ENCODE peak calls at places on chromosome 11, in four cellular contexts. B, E, N and S are unnamed samples.

GRCh38 chr11:32829680-32830412 is at the start of gene PRRG4:
- DNase-seq in B (peak; percentile 71), E (no peak), N (peak; percentile 44), S (peak; percentile 74)

GRCh38 chr11:77374611-77375031 is 73.1 kb upstream of the GDPD4 start:
- DNase-seq in B (no peak), E (no peak), N (no peak), S (no peak)

GRCh38 chr11:38791346-38791961 is 2193.4 kb upstream of the RAG2 start:
- DNase-seq in B (no peak), E (no peak), N (no peak), S (no peak)

GRCh38 chr11:117300301-117300700 is 9.2 kb downstream of the BACE1-AS start:
- DNase-seq in B (peak; percentile 50), E (no peak), N (peak; percentile 21), S (peak; percentile 74)

GRCh38 chr11:119445850-119446249 is 22.9 kb upstream of the THY1 start:
- DNase-seq in B (no peak), E (no peak), N (no peak), S (no peak)

GRCh38 chr11:67113231-67113721 is 5.8 kb upstream of the KDM2A start:
- DNase-seq in B (no peak), E (no peak), N (no peak), S (no peak)

GRCh38 chr11:117876341-117877119 is at the start of gene FXYD6:
- DNase-seq in B (no peak), E (no peak), N (peak; percentile 52), S (no peak)

GRCh38 chr11:11262171-11262920 is 90.7 kb downstream of the CSNK2A3 start:
- DNase-seq in B (no peak), E (no peak), N (no peak), S (no peak)

GRCh38 chr11:41235670-41236069 is 223.8 kb downstream of the LRRC4C start:
- DNase-seq in B (no peak), E (no peak), N (no peak), S (no peak)

GRCh38 chr11:121383726-121384125 is 68.4 kb upstream of the SORL1 start:
- DNase-seq in B (no peak), E (no peak), N (no peak), S (no peak)

GRCh38 chr11:31797227-31798056 is 13.7 kb downstream of the PAX6 start:
- DNase-seq in B (no peak), E (no peak), N (no peak), S (no peak)

GRCh38 chr11:67400251-67400941 is 1.3 kb downstream of the PPP1CA start:
- DNase-seq in B (no peak), E (no peak), N (no peak), S (no peak)

GRCh38 chr11:47406896-47407745 is 1.3 kb upstream of the SLC39A13 start:
- DNase-seq in B (peak; percentile 64), E (no peak), N (no peak), S (no peak)

GRCh38 chr11:107769189-107769588 is 57.3 kb upstream of the SLN start:
- DNase-seq in B (no peak), E (no peak), N (no peak), S (no peak)

GRCh38 chr11:61972112-61972795 is 4.8 kb upstream of the FTH1 start:
- DNase-seq in B (peak; percentile 32), E (no peak), N (no peak), S (peak; percentile 56)

GRCh38 chr11:11972942-11973341 is 35.5 kb downstream of the DKK3 start:
- DNase-seq in B (no peak), E (no peak), N (no peak), S (no peak)

GRCh38 chr11:45674481-45675190 is 9.2 kb upstream of the CHST1 start:
- DNase-seq in B (no peak), E (no peak), N (no peak), S (no peak)
- H3K27me3 ChIP-seq in B (no peaks in the 10 kb centered on the region), E (no peaks in the 10 kb centered on the region), N (no peaks in the 10 kb centered on the region), S (no peaks in the 10 kb centered on the region)

GRCh38 chr11:111514216-111515031 is at the start of gene HOATZ:
- DNase-seq in B (no peak), E (no peak), N (no peak), S (no peak)
- TF ChIP-seq CTCF in B (no peak), E (no peak), N (no peak), S (no peak)

GRCh38 chr11:123100378-123101085 is 38.6 kb upstream of the HSPA8 start:
- DNase-seq in B (peak; percentile 44), E (no peak), N (peak; percentile 27), S (no peak)
- H3K27ac ChIP-seq in B (peak overlapping the region; percentile 60), E (peak overlapping the region; percentile 30), N (no peak overlapping the region), S (no peak overlapping the region)

DNA sequence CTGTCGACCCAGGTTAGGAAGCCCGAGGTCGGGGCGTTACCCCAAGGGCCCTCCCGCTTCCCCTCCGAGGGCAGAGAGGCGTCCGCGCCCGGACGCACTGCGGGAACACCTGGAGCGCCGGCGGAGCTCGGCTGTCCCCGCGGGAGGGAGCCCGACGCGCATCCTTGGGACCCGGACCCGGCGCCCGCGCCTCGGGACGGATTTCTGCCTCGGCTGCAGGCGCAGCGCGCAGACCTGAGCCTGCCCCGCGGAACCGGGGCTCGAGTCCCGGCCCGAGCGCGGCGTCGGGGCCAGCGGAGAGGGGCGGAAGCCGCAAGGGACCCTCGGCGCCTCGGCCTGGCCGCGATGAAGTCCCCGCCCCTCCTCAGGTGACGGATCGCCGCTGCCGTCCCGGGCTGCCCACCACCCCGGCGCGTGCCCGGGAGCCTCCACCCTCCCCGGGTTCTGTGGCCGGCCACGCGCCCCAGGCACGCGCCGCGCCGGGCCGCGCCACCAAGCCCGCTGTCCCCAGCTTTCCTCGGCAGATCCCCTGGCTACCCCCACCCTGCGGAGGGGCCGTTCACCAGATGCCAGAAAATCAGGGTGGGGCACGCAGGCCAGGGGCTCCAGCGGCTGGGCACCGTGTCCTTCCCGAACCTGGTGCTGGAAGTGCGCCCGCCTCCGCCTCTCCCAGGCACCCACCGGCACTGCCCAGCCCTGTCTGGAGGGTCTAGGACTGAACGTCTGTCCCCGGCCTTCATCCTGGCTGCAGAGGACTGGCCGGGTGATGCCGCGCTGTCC is 407 bp downstream of the GLB1L3 start:
- DNase-seq in B (peak; percentile 6), E (no peak), N (no peak), S (no peak)
- H3K27me3 ChIP-seq in B (peaks cover 61% of the 10 kb centered on the region), E (peaks cover 7% of the 10 kb centered on the region), N (peaks cover 2% of the 10 kb centered on the region), S (no peaks in the 10 kb centered on the region)

GRCh38 chr11:103110406-103110805 is 1.2 kb downstream of the DYNC2H1 start:
- DNase-seq in B (no peak), E (no peak), N (no peak), S (no peak)
- TF ChIP-seq CTCF in B (no peak), E (no peak), N (no peak), S (no peak)

DNA sequence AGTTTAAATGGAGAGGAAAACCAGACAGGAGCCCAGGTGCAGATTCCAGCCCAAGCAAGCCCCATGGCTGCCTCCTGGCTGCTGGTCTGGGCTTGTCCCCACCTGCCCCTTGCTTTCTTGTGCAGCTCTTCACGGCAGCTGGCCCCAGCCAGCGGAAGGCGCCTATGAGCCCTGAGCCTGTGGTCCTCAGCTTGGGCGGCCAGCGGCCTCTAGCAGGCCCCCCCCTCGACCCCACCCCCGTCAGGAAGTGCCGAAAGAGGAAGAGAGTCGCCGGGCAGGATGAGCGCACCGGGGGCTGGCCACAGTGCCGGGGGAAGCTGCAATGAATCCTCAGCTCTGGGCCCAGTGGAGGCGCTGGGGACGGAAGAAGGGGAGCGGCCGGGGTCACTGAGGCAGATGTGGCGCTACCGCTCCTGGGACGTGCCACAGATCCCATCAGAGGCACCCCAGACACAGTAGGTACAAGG is 2.1 kb upstream of the DGKZ start:
- DNase-seq in B (no peak), E (no peak), N (no peak), S (peak; percentile 51)
- H3K27ac ChIP-seq in B (peak overlapping the region; percentile 86), E (no peak overlapping the region), N (peak overlapping the region; percentile 54), S (no peak overlapping the region)

GRCh38 chr11:20259506-20259905 is 99.2 kb upstream of the DBX1 start:
- DNase-seq in B (no peak), E (no peak), N (no peak), S (no peak)
- H3K27me3 ChIP-seq in B (peaks cover 6% of the 10 kb centered on the region), E (no peaks in the 10 kb centered on the region), N (no peaks in the 10 kb centered on the region), S (no peaks in the 10 kb centered on the region)

GRCh38 chr11:8267831-8268529 is 4.3 kb upstream of the LMO1 start:
- DNase-seq in B (no peak), E (no peak), N (no peak), S (peak; percentile 53)

GRCh38 chr11:8267280-8267679 is 3.6 kb upstream of the LMO1 start:
- DNase-seq in B (no peak), E (no peak), N (no peak), S (peak; percentile 2)

GRCh38 chr11:8266246-8267241 is 2.9 kb upstream of the LMO1 start:
- DNase-seq in B (no peak), E (no peak), N (no peak), S (no peak)

GRCh38 chr11:8263769-8264410 is at the start of gene LMO1:
- DNase-seq in B (peak; percentile 28), E (peak; percentile 19), N (peak; percentile 83), S (peak; percentile 76)

GRCh38 chr11:8265681-8266241 is 2.1 kb upstream of the LMO1 start:
- DNase-seq in B (no peak), E (no peak), N (no peak), S (no peak)
- TF ChIP-seq CTCF in B (no peak), E (no peak), N (no peak), S (no peak)

DNA sequence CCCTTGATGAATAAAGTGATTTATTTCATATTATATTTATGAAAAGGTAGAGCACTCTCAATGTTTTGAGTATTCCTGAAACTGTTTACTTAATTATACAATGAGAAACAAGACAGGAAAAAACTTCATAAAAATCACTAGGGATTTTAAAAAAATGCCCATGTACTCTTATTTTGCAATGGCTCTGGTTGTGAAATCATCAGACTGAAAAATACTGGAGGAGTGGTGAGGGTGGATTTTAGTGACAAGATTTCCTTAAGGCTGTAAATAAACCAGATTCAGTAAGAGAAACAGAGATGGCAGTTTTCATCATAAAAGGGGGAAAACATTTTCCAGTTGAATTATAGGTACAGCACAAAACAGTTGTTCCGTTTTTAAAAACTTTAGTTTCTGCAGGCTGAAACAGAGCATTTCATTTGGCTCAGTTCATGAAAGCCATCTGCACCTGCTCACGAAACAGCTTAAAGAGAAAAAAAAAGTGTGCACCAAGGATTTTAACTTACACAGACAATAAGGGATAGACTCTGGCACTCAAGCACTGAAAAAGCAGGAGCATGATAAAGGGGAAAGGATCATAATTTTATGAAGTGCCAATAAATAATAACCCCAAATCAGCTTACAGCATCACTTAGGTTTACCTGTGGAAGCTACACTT is 100.7 kb downstream of the MAML2 start:
- DNase-seq in B (no peak), E (no peak), N (no peak), S (no peak)
- H3K27ac ChIP-seq in B (peak overlapping the region; percentile 95), E (peak overlapping the region; percentile 88), N (peak overlapping the region; percentile 44), S (peak overlapping the region; percentile 80)